ENCODE peak calls at places on chromosome 9, in ten cellular contexts. G is DMS153, H is NCI-H1092 treated with DMSO at 0.1 percent for 48 hours, D is left ventricle myocardium inferior, P is T follicular helper cell, O is GM04504, T is HT-29, Z is head of caudate nucleus, R is MG63, M is posterior vena cava. J is an unnamed sample.

GRCh38 chr9:13513710-13514444 is 234.4 kb upstream of the MPDZ start:
- DNase-seq in G (peak; percentile 79), H (no peak), D (no peak), P (no peak), O (peak; percentile 3), T (no peak), Z (no peak), R (no peak), M (no peak), J (no peak)

GRCh38 chr9:95107001-95107749 is 210.3 kb downstream of the FANCC start:
- DNase-seq in G (no peak), H (no peak), D (no peak), P (no peak), O (no peak), T (no peak), Z (no peak), R (no peak), M (no peak), J (peak; percentile 62)

GRCh38 chr9:95854386-95855015 is 21.0 kb upstream of the ERCC6L2 start:
- DNase-seq in G (no peak), H (peak; percentile 10), D (no peak), P (no peak), O (no peak), T (no peak), Z (no peak), R (no peak), M (no peak), J (no peak)

GRCh38 chr9:120894404-120895226 is 17.6 kb upstream of the PHF19 start:
- DNase-seq in G (no peak), H (no peak), D (peak; percentile 61), P (no peak), O (no peak), T (no peak), Z (no peak), R (no peak), M (peak; percentile 87), J (peak; percentile 41)

GRCh38 chr9:123421801-123422455 is 65.9 kb downstream of the CRB2 start:
- DNase-seq in G (no peak), H (no peak), D (no peak), P (no peak), O (no peak), T (no peak), Z (no peak), R (no peak), M (peak; percentile 49), J (no peak)

GRCh38 chr9:14222149-14222835 is 91.6 kb downstream of the NFIB start:
- DNase-seq in G (no peak), H (no peak), D (no peak), P (no peak), O (no peak), T (no peak), Z (no peak), R (no peak), M (no peak), J (no peak)

GRCh38 chr9:127311239-127311741 is 46.7 kb downstream of the GARNL3 start:
- DNase-seq in G (peak; percentile 61), H (peak; percentile 39), D (no peak), P (no peak), O (no peak), T (peak; percentile 69), Z (peak; percentile 18), R (peak; percentile 56), M (no peak), J (peak; percentile 26)

GRCh38 chr9:87337335-87338074 is 160.2 kb upstream of the DAPK1 start:
- DNase-seq in G (peak; percentile 41), H (peak; percentile 71), D (no peak), P (no peak), O (no peak), T (no peak), Z (peak; percentile 4), R (no peak), M (no peak), J (peak; percentile 46)

GRCh38 chr9:127805620-127806019 is 2.9 kb downstream of the FPGS start:
- DNase-seq in G (no peak), H (no peak), D (no peak), P (no peak), O (no peak), T (no peak), Z (no peak), R (no peak), M (no peak), J (no peak)

GRCh38 chr9:124834586-124834985 is 18.7 kb upstream of the WDR38 start:
- DNase-seq in G (no peak), H (peak; percentile 46), D (no peak), P (no peak), O (no peak), T (peak; percentile 68), Z (no peak), R (peak; percentile 77), M (no peak), J (no peak)

GRCh38 chr9:89695441-89695891 is 90.7 kb downstream of the GADD45G start:
- DNase-seq in G (no peak), H (no peak), D (no peak), P (no peak), O (no peak), T (no peak), Z (no peak), R (no peak), M (no peak), J (no peak)

GRCh38 chr9:70043285-70043684 is 363 bp upstream of the MAMDC2 start:
- DNase-seq in G (no peak), H (no peak), D (no peak), P (no peak), O (no peak), T (no peak), Z (no peak), R (no peak), M (no peak), J (no peak)

GRCh38 chr9:97487880-97488279 is 13.6 kb upstream of the TMOD1 start:
- DNase-seq in G (no peak), H (no peak), D (no peak), P (no peak), O (no peak), T (no peak), Z (no peak), R (no peak), M (no peak), J (no peak)

GRCh38 chr9:13983607-13984006 is 330.3 kb downstream of the NFIB start:
- DNase-seq in G (no peak), H (no peak), D (no peak), P (no peak), O (no peak), T (no peak), Z (no peak), R (no peak), M (no peak), J (no peak)

GRCh38 chr9:100070071-100070470 is 28.7 kb downstream of the ERP44 start:
- DNase-seq in G (no peak), H (no peak), D (no peak), P (no peak), O (no peak), T (no peak), Z (no peak), R (no peak), M (no peak), J (no peak)

GRCh38 chr9:77158772-77159513 is 18.4 kb upstream of the VPS13A start:
- DNase-seq in G (no peak), H (no peak), D (no peak), P (no peak), O (no peak), T (no peak), Z (no peak), R (peak; percentile 5), M (no peak), J (no peak)

GRCh38 chr9:37753489-37754190 is at the start of gene TRMT10B:
- DNase-seq in G (peak; percentile 19), H (peak; percentile 79), D (peak; percentile 70), P (peak; percentile 56), O (peak; percentile 28), T (peak; percentile 45), Z (peak; percentile 72), R (peak; percentile 53), M (peak; percentile 91), J (peak; percentile 67)

GRCh38 chr9:36632892-36633291 is 60.2 kb downstream of the MELK start:
- DNase-seq in G (no peak), H (peak; percentile 28), D (no peak), P (no peak), O (no peak), T (peak; percentile 40), Z (no peak), R (no peak), M (no peak), J (no peak)